ENCODE peak calls at places on chromosome 14, in nine cellular contexts. J is fibroblast of pulmonary artery; H is NCI-H1092 treated with DMSO at 0.1 percent for 48 hours; M is neural crest cell; O is CD8-positive, alpha-beta memory T cell; T is effector memory CD8-positive, alpha-beta T cell; C is osteoblast; D is activated naive CD4-positive, alpha-beta T cell treated with Interleukin-2 at 50 U/mL for 16 hours; U is GM06990. N is an unnamed sample.

GRCh38 chr14:63186453-63186852 is 17.8 kb upstream of the RHOJ start:
- DNase-seq in T (no peak), J (peak; percentile 81), C (peak; percentile 26), M (no peak), O (no peak), H (no peak), D (no peak), U (no peak), N (peak; percentile 82)

GRCh38 chr14:51654549-51654879 is 2.8 kb downstream of the FRMD6 start:
- DNase-seq in U (no peak), H (no peak), T (no peak), C (no peak), J (no peak), D (no peak), M (no peak), O (no peak), N (peak; percentile 63)

GRCh38 chr14:73743431-73743931 is 29.3 kb upstream of the PNMA1 start:
- DNase-seq in T (peak; percentile 58), D (peak; percentile 66), U (peak; percentile 65), H (no peak), O (peak; percentile 77), J (no peak), M (no peak), C (peak; percentile 89), N (no peak)

GRCh38 chr14:34324363-34324795 is 137.7 kb downstream of the SPTSSA start:
- DNase-seq in J (peak; percentile 59), H (peak; percentile 63), T (no peak), M (peak; percentile 42), O (no peak), U (no peak), D (no peak), C (no peak), N (peak; percentile 76)

GRCh38 chr14:72500234-72500838 is 393.6 kb downstream of the DPF3 start:
- DNase-seq in U (no peak), J (no peak), D (no peak), O (no peak), C (no peak), H (peak; percentile 21), T (no peak), M (no peak), N (no peak)

GRCh38 chr14:99686557-99687283 is 2.6 kb downstream of the CYP46A1 start:
- DNase-seq in D (no peak), J (no peak), H (no peak), T (no peak), O (no peak), C (peak; percentile 35), M (no peak), U (no peak), N (no peak)

GRCh38 chr14:64717870-64718269 is 13.6 kb downstream of the PLEKHG3 start:
- DNase-seq in J (no peak), U (no peak), H (peak; percentile 13), D (no peak), M (no peak), C (peak; percentile 70), O (no peak), T (no peak), N (no peak)

GRCh38 chr14:39431416-39432178 is 636 bp downstream of the FBXO33 start:
- DNase-seq in C (peak; percentile 88), D (peak; percentile 52), M (peak; percentile 25), H (peak; percentile 49), U (peak; percentile 72), T (peak; percentile 45), O (peak; percentile 71), J (peak; percentile 36), N (peak; percentile 75)

N was measured in adipocyte.